ENCODE peak calls at places on chromosomes 6 and 20, in eight cellular contexts. K is tibial nerve, D is IMR-90, R is uterus, E is stomach, L is H1, G is A549, X is ovary. Q is an unnamed sample.

GRCh38 chr20:34817801-34818200 is 7.7 kb downstream of the NCOA6 start:
- DNase-seq in E (no peak), L (no peak), R (no peak), K (no peak), X (no peak), D (no peak), G (no peak), Q (no peak)

GRCh38 chr20:13231031-13231752 is 10.1 kb downstream of the ISM1 start:
- DNase-seq in G (peak; percentile 19), E (no peak), L (no peak), X (no peak), R (no peak), D (peak; percentile 28), K (no peak), Q (no peak)

GRCh38 chr20:16542477-16542876 is 30.8 kb downstream of the KIF16B start:
- DNase-seq in K (no peak), X (no peak), E (no peak), R (no peak), L (no peak), G (no peak), D (no peak), Q (no peak)

GRCh38 chr6:137282253-137282652 is 63.1 kb upstream of the IFNGR1 start:
- DNase-seq in R (no peak), L (no peak), D (no peak), G (no peak), E (no peak), X (no peak), K (no peak), Q (peak; percentile 23)

GRCh38 chr6:160967833-160968232 is 23.7 kb upstream of the MAP3K4 start:
- DNase-seq in L (no peak), E (no peak), D (no peak), R (no peak), K (no peak), G (no peak), X (no peak), Q (no peak)

GRCh38 chr6:77463308-77463880 is at the start of gene HTR1B:
- DNase-seq in R (no peak), D (peak; percentile 14), L (no peak), X (no peak), K (no peak), E (peak; percentile 55), G (peak; percentile 44), Q (no peak)

GRCh38 chr6:15313367-15313766 is 67.5 kb downstream of the JARID2 start:
- DNase-seq in R (no peak), K (no peak), G (no peak), X (peak; percentile 61), L (no peak), E (no peak), D (no peak), Q (peak; percentile 22)

GRCh38 chr6:100774681-100775080 is 106.4 kb downstream of the ASCC3 start:
- DNase-seq in K (no peak), E (no peak), D (peak; percentile 66), X (no peak), G (no peak), R (no peak), L (no peak), Q (no peak)

GRCh38 chr6:165615629-165616028 is 47.4 kb downstream of the PDE10A start:
- DNase-seq in K (peak; percentile 25), E (no peak), L (no peak), R (peak; percentile 21), X (no peak), G (no peak), D (peak; percentile 60), Q (no peak)

GRCh38 chr6:126188271-126188909 is 151.5 kb upstream of the CENPW start:
- DNase-seq in K (no peak), D (peak; percentile 64), G (peak; percentile 6), X (no peak), E (no peak), R (no peak), L (no peak), Q (no peak)

GRCh38 chr20:62702886-62703852 is 5.5 kb upstream of the NTSR1 start:
- DNase-seq in D (peak; percentile 94), K (no peak), R (peak; percentile 37), X (no peak), L (no peak), E (peak; percentile 33), G (peak; percentile 77), Q (no peak)

DNA sequence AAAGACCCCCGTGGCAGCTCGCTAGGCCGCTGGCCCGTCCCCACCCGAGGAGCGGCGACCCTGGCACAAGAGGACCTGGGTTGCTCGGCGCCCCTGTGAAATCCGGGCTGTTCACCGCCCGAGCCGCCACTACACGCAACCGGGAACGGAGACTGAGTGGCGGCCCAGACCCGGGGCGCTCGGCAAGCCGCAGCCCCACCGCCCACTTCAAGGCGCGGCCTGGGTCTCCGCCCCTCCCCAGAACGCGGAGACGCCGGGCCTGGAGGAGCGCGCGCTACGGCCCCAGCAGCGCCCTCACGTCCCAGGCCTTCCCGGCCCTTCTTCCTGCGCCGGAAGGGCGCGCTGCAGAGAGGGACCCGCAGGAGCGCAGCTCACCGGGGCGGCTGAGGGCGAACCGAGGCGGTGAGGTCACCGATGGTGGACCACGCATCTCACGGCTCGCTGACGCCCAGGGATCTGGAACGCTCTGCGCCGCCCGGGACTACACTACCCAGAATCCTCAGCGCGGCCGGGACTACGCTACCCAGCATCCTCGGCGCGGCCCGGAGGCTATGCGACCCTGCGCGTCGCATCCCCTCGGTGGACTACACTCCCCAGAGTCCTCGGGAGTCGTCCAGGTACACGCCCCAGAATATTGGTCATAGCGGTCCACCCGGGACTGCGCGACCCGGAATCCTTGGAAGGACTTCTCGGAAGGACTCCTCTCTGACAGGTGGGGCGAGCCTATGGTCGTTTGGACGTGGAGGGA is at the start of gene ZNF337:
- DNase-seq in D (peak; percentile 91), X (peak; percentile 96), K (peak; percentile 85), E (peak; percentile 95), G (peak; percentile 97), L (peak; percentile 78), R (peak; percentile 94), Q (peak; percentile 96)
- TF ChIP-seq POLR2A in D (peak; percentile 86), X (peak; percentile 85), K (peak; percentile 83), E (no peak), G (peak; percentile 72), L (no peak), R (peak; percentile 88), Q (peak; percentile 85)

GRCh38 chr6:36068012-36068392 is 40.4 kb downstream of the MAPK14 start:
- DNase-seq in X (no peak), L (no peak), G (no peak), E (no peak), D (no peak), R (no peak), K (no peak), Q (no peak)

GRCh38 chr6:36069573-36069972 is 42.0 kb downstream of the MAPK14 start:
- DNase-seq in K (no peak), R (no peak), X (no peak), G (no peak), L (no peak), D (no peak), E (no peak), Q (no peak)

GRCh38 chr6:36066817-36067216 is 39.2 kb downstream of the MAPK14 start:
- DNase-seq in R (no peak), D (no peak), X (no peak), L (no peak), K (no peak), G (no peak), E (no peak), Q (no peak)

GRCh38 chr6:36068603-36069002 is 41.0 kb downstream of the MAPK14 start:
- DNase-seq in K (no peak), R (no peak), G (no peak), L (no peak), E (no peak), D (no peak), X (no peak), Q (no peak)

DNA sequence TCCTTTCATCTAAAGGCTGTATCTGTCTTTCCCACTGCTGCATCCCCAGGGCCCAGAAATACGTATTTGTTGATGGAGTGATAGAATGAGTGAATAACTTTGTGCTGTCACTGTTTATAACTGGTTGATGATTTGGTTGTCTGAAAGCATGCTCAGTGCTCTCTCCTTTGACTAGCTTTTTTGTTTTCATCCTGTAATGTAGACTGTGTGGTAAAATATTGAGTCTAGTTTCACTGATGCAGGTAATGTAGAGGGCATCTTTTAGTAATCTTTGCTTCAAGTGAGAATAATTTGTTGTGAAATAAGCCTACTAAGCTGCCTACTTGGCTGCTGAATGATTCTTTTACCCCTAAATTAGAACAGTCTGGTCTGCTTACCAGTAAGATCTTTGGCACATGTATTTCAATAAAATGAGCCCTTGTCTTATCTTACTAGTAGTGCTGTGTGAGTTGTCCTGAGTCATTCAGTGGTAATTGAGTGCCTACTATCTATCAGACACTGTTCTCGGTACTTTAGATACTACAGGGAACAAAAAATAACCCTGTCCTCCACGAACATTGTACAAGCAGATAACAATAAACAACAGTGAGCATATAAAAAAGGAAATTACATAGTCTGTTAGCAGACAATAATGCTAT is 39.9 kb downstream of the MAPK14 start:
- DNase-seq in K (no peak), L (no peak), G (no peak), R (no peak), D (peak; percentile 49), E (no peak), X (no peak), Q (no peak)
- H3K27ac ChIP-seq in K (no peak overlapping the region), L (no peak overlapping the region), G (no peak overlapping the region), R (peak overlapping the region; percentile 35), D (no peak overlapping the region), E (peak overlapping the region; percentile 57), X (no peak overlapping the region), Q (no peak overlapping the region)

GRCh38 chr6:89350281-89351037 is 2.1 kb downstream of the UBE2J1 start:
- DNase-seq in E (no peak), X (no peak), L (no peak), D (no peak), G (no peak), R (no peak), K (no peak), Q (no peak)
- TF ChIP-seq POLR2A in E (no peak), X (no peak), L (no peak), D (no peak), G (no peak), R (no peak), K (no peak), Q (no peak)

GRCh38 chr6:87944541-87944954 is 103.1 kb upstream of the SPACA1 start:
- DNase-seq in D (peak; percentile 36), K (peak; percentile 38), X (no peak), R (peak; percentile 44), G (peak; percentile 48), E (peak; percentile 31), L (no peak), Q (peak; percentile 41)

GRCh38 chr6:87941556-87942358 is 105.9 kb upstream of the SPACA1 start:
- DNase-seq in L (no peak), K (no peak), G (no peak), R (no peak), X (no peak), E (no peak), D (no peak), Q (no peak)

GRCh38 chr6:87943191-87943590 is 104.5 kb upstream of the SPACA1 start:
- DNase-seq in E (no peak), R (no peak), L (no peak), K (no peak), D (no peak), X (no peak), G (no peak), Q (no peak)

GRCh38 chr6:87945966-87946365 is 101.7 kb upstream of the SPACA1 start:
- DNase-seq in R (no peak), G (no peak), L (no peak), E (no peak), K (no peak), D (no peak), X (no peak), Q (no peak)

DNA sequence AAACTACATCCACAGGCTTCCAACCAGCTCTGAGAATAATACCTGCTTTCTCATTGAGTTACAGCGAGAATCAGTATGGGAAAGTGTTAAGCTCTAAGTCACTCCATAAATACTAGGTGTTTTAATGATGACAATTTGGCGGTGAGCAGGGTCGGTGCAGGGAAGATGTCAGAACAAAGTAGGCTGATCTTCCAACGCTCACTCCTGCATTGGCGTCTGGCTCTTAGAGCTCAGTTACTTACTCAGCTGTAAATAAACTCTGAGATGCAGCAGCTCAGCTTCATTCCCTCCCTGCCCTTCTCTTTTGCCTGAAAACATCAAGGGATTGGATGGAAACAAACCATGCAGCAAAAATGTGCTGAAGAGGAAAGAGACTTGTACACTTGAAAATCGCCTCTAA is 102.5 kb upstream of the SPACA1 start:
- DNase-seq in K (no peak), E (no peak), L (no peak), G (no peak), R (no peak), D (no peak), X (no peak), Q (no peak)
- H3K27ac ChIP-seq in K (no peak overlapping the region), E (no peak overlapping the region), L (no peak overlapping the region), G (no peak overlapping the region), R (no peak overlapping the region), D (no peak overlapping the region), X (no peak overlapping the region), Q (no peak overlapping the region)